ENCODE peak calls at places on chromosomes 7 and 10, in ten cellular contexts. O is non-pigmented ciliary epithelial cell; B is M059J; L is stimulated activated CD8-positive, alpha-beta memory T cell treated with anti-CD3 and anti-CD28 coated beads, Interleukin-15, amount 100 ng/mL, for 4 hours; N is head of caudate nucleus; V is CD4-positive, alpha-beta memory T cell; Z is stimulated activated CD4-positive, alpha-beta T cell treated with anti-CD3 and anti-CD28 coated beads, Interleukin-1b, Interleukin-23, amount 100 ng/mL, for 1 hour; X is T-helper 22 cell; R is HEK293T; F is DMS79 treated with DMSO at 0.1 percent for 48 hours. I is an unnamed sample.

GRCh38 chr7:51569581-51569980 is 253.0 kb upstream of the COBL start:
- DNase-seq in V (no peak), X (no peak), B (no peak), N (no peak), L (no peak), R (no peak), Z (no peak), O (no peak), F (no peak), I (no peak)

GRCh38 chr7:107694395-107694794 is 33.8 kb downstream of the SLC26A4 start:
- DNase-seq in F (no peak), Z (no peak), O (no peak), L (no peak), X (no peak), B (no peak), N (no peak), R (no peak), V (no peak), I (no peak)

GRCh38 chr10:17062493-17063487 is 66.8 kb downstream of the CUBN start:
- DNase-seq in B (peak; percentile 92), Z (no peak), X (no peak), R (no peak), V (no peak), N (peak; percentile 52), O (peak; percentile 85), F (no peak), L (no peak), I (no peak)

GRCh38 chr7:38839846-38840245 is 69.1 kb downstream of the VPS41 start:
- DNase-seq in R (no peak), Z (no peak), B (no peak), X (no peak), O (no peak), V (no peak), L (no peak), N (peak; percentile 43), F (no peak), I (no peak)

GRCh38 chr10:52883996-52884871 is 111.7 kb upstream of the MBL2 start:
- DNase-seq in R (peak; percentile 62), B (peak; percentile 59), X (no peak), O (peak; percentile 54), V (no peak), Z (no peak), N (peak; percentile 54), L (no peak), F (no peak), I (peak; percentile 68)

GRCh38 chr7:56609852-56610355 is 493.7 kb upstream of the NUPR2 start:
- DNase-seq in O (no peak), Z (no peak), B (no peak), N (no peak), V (no peak), F (no peak), X (no peak), R (no peak), L (no peak), I (no peak)

GRCh38 chr7:150941983-150942590 is 36.0 kb downstream of the KCNH2 start:
- DNase-seq in N (peak; percentile 48), F (peak; percentile 76), L (no peak), B (peak; percentile 34), Z (no peak), X (peak; percentile 18), V (peak; percentile 61), O (no peak), R (no peak), I (no peak)

GRCh38 chr10:33421789-33422188 is 87.3 kb upstream of the NRP1 start:
- DNase-seq in V (no peak), F (peak; percentile 0), B (peak; percentile 87), Z (no peak), L (no peak), X (no peak), O (peak; percentile 89), N (no peak), R (no peak), I (no peak)

GRCh38 chr7:110412614-110413013 is 678.3 kb upstream of the LRRN3 start:
- DNase-seq in O (no peak), V (no peak), F (no peak), B (no peak), R (no peak), X (no peak), L (no peak), N (no peak), Z (no peak), I (no peak)